ENCODE peak calls at places on chromosomes 6 and 20, in nine cellular contexts. L is brain microvascular endothelial cell; R is pons; U is CD4-positive, alpha-beta memory T cell; K is astrocyte of the spinal cord; T is A172; H is central memory CD4-positive, alpha-beta T cell; N is lower leg skin; X is KBM-7. W is an unnamed sample.

GRCh38 chr6:15129872-15130271 is 116.0 kb upstream of the JARID2 start:
- DNase-seq in L (no peak), H (no peak), K (no peak), T (no peak), U (no peak), N (no peak), R (no peak), X (no peak), W (no peak)

GRCh38 chr6:118306640-118307238 is 241.4 kb upstream of the PLN start:
- DNase-seq in H (no peak), K (no peak), N (no peak), U (no peak), X (no peak), T (no peak), L (no peak), R (no peak), W (no peak)

GRCh38 chr6:126145386-126145785 is 159.0 kb downstream of the TRMT11 start:
- DNase-seq in N (no peak), L (no peak), H (no peak), X (no peak), K (no peak), U (no peak), R (no peak), T (no peak), W (no peak)

GRCh38 chr6:43741829-43742228 is 28.2 kb upstream of the VEGFA start:
- DNase-seq in H (no peak), U (no peak), L (no peak), K (no peak), R (no peak), T (no peak), X (no peak), N (no peak), W (no peak)

GRCh38 chr6:152380351-152380767 is 256.8 kb downstream of the SYNE1 start:
- DNase-seq in X (no peak), T (peak; percentile 71), U (no peak), L (peak; percentile 76), R (peak; percentile 73), K (peak; percentile 92), H (no peak), N (no peak), W (peak; percentile 26)

GRCh38 chr6:93366506-93366905 is 52.9 kb downstream of the EPHA7 start:
- DNase-seq in N (no peak), R (no peak), X (no peak), H (no peak), K (no peak), L (no peak), T (no peak), U (no peak), W (no peak)

GRCh38 chr6:77466055-77467028 is 3.1 kb upstream of the HTR1B start:
- DNase-seq in N (no peak), K (peak; percentile 79), T (peak; percentile 36), U (peak; percentile 6), R (peak; percentile 42), H (no peak), X (peak; percentile 63), L (peak; percentile 81), W (peak; percentile 16)

GRCh38 chr20:18985551-18985950 is 172.0 kb downstream of the SCP2D1 start:
- DNase-seq in X (no peak), L (no peak), T (no peak), H (no peak), K (no peak), N (no peak), U (no peak), R (no peak), W (no peak)

GRCh38 chr20:57559658-57560553 is 1.0 kb upstream of the PCK1 start:
- DNase-seq in U (no peak), N (no peak), L (no peak), X (no peak), H (no peak), R (no peak), K (no peak), T (no peak), W (no peak)

GRCh38 chr6:104705095-104705707 is 154.5 kb downstream of the HACE1 start:
- DNase-seq in K (peak; percentile 91), X (peak; percentile 97), L (peak; percentile 71), R (peak; percentile 78), U (peak; percentile 62), T (peak; percentile 81), N (no peak), H (peak; percentile 62), W (no peak)

GRCh38 chr20:57027752-57028151 is 238.7 kb downstream of the BMP7 start:
- DNase-seq in L (no peak), U (no peak), H (no peak), K (no peak), R (no peak), X (no peak), N (no peak), T (no peak), W (no peak)

GRCh38 chr6:7732219-7732618 is 6.3 kb downstream of the BMP6 start:
- DNase-seq in N (no peak), X (peak; percentile 52), U (no peak), H (no peak), K (no peak), R (no peak), L (no peak), T (no peak), W (no peak)

GRCh38 chr6:118892248-118893094 is 1.5 kb upstream of the ASF1A start:
- DNase-seq in H (peak; percentile 3), U (no peak), K (peak; percentile 22), T (no peak), X (peak; percentile 28), L (no peak), N (no peak), R (peak; percentile 54), W (no peak)

GRCh38 chr6:93985953-93986352 is 566.6 kb upstream of the EPHA7 start:
- DNase-seq in K (no peak), U (no peak), L (no peak), X (no peak), N (no peak), T (no peak), H (no peak), R (no peak), W (no peak)

GRCh38 chr6:160931378-160932343 is 59.9 kb upstream of the MAP3K4 start:
- DNase-seq in K (peak; percentile 8), U (peak; percentile 15), N (no peak), R (no peak), H (no peak), X (peak; percentile 28), T (no peak), L (no peak), W (no peak)

GRCh38 chr6:36964349-36964748 is 9.8 kb downstream of the PI16 start:
- DNase-seq in U (no peak), X (no peak), L (no peak), T (no peak), R (no peak), K (no peak), N (no peak), H (no peak), W (no peak)

GRCh38 chr6:11430036-11430435 is 107.5 kb upstream of the TMEM170B start:
- DNase-seq in T (no peak), N (no peak), X (no peak), R (no peak), K (peak; percentile 90), U (no peak), L (no peak), H (no peak), W (no peak)

GRCh38 chr6:80690611-80691090 is 584.2 kb downstream of the BCKDHB start:
- DNase-seq in N (no peak), H (no peak), R (peak; percentile 14), U (no peak), X (no peak), T (no peak), L (no peak), K (peak; percentile 44), W (no peak)

GRCh38 chr20:41746635-41747034 is 128.5 kb upstream of the CHD6 start:
- DNase-seq in K (no peak), L (no peak), U (no peak), N (peak; percentile 17), T (no peak), R (no peak), H (no peak), X (no peak), W (no peak)